ENCODE peak calls at places on chromosomes 4 and X, in nine cellular contexts. T is endothelial cell of umbilical vein, Y is heart left ventricle, P is HCT116, J is sigmoid colon, C is transverse colon, X is ovary, W is body of pancreas, F is Peyer's patch. D is an unnamed sample. For H3K9me3, the result is how much of the 10 kb centered on the place peaks cover.

GRCh38 chrX:40539214-40540142 is 41.3 kb upstream of the ATP6AP2 start:
- DNase-seq in T (no peak), Y (peak), P (no peak), J (peak), C (peak), X (no peak), W (peak), F (peak), D (peak)

GRCh38 chrX:134898450-134898849 is 92.3 kb upstream of the SMIM10 start:
- DNase-seq in T (peak), Y (no peak), P (no peak), J (no peak), C (no peak), X (no peak), W (no peak), F (no peak), D (no peak)

GRCh38 chrX:39714471-39714870 is 383.3 kb downstream of the BCOR start:
- DNase-seq in T (no peak), Y (no peak), P (no peak), J (no peak), C (no peak), X (no peak), W (no peak), F (no peak), D (no peak)

GRCh38 chrX:107561468-107562215 is 66.7 kb upstream of the PRPS1 start:
- DNase-seq in T (no peak), Y (no peak), P (no peak), J (no peak), C (no peak), X (no peak), W (no peak), F (no peak), D (no peak)

GRCh38 chr4:108846568-108846967 is 83.7 kb upstream of the ETNPPL start:
- DNase-seq in T (no peak), Y (no peak), P (no peak), J (no peak), C (no peak), X (no peak), W (no peak), F (no peak), D (no peak)

GRCh38 chr4:602559-602942 is 22.8 kb upstream of the PDE6B start:
- DNase-seq in T (no peak), Y (no peak), P (peak), J (no peak), C (peak), X (no peak), W (peak), F (peak), D (peak)

GRCh38 chrX:108090474-108091265 is 672 bp downstream of the PSMD10 start:
- DNase-seq in T (peak), Y (no peak), P (no peak), J (no peak), C (no peak), X (no peak), W (no peak), F (no peak), D (no peak)

GRCh38 chr4:10302096-10302495 is 155.1 kb downstream of the ZNF518B start:
- DNase-seq in T (no peak), Y (no peak), P (no peak), J (no peak), C (no peak), X (no peak), W (no peak), F (no peak), D (no peak)

GRCh38 chr4:133147922-133148689 is 988 bp upstream of the PCDH10 start:
- DNase-seq in T (peak), Y (peak), P (no peak), J (peak), C (no peak), X (no peak), W (no peak), F (no peak), D (no peak)

GRCh38 chr4:144968606-144969005 is 129.4 kb downstream of the ANAPC10 start:
- DNase-seq in T (no peak), Y (no peak), P (no peak), J (no peak), C (no peak), X (no peak), W (no peak), F (no peak), D (no peak)
- TF ChIP-seq POLR2A in T (no peak), Y (no peak), P (no peak), J (no peak), C (no peak), X (no peak), W (no peak), F (no peak), D (no peak)

GRCh38 chr4:15001825-15002658 is at the start of gene CPEB2:
- DNase-seq in T (peak), Y (peak), P (peak), J (peak), C (peak), X (peak), W (peak), F (peak), D (peak)

GRCh38 chr4:15002659-15003440 is 569 bp downstream of the CPEB2 start:
- DNase-seq in T (peak), Y (peak), P (no peak), J (peak), C (peak), X (peak), W (peak), F (peak), D (peak)

GRCh38 chr4:15003891-15004700 is 1.8 kb downstream of the CPEB2 start:
- DNase-seq in T (peak), Y (peak), P (no peak), J (peak), C (peak), X (peak), W (peak), F (peak), D (peak)

GRCh38 chr4:15003441-15003890 is 1.2 kb downstream of the CPEB2 start:
- DNase-seq in T (no peak), Y (peak), P (no peak), J (peak), C (peak), X (peak), W (peak), F (peak), D (peak)

GRCh38 chr4:15001248-15001824 is 945 bp upstream of the CPEB2 start:
- DNase-seq in T (peak), Y (peak), P (no peak), J (peak), C (peak), X (peak), W (peak), F (peak), D (peak)
- TF ChIP-seq CTCF in T (no peak), Y (no peak), P (no peak), J (no peak), C (no peak), X (no peak), W (no peak), F (no peak), D (no peak)

DNA sequence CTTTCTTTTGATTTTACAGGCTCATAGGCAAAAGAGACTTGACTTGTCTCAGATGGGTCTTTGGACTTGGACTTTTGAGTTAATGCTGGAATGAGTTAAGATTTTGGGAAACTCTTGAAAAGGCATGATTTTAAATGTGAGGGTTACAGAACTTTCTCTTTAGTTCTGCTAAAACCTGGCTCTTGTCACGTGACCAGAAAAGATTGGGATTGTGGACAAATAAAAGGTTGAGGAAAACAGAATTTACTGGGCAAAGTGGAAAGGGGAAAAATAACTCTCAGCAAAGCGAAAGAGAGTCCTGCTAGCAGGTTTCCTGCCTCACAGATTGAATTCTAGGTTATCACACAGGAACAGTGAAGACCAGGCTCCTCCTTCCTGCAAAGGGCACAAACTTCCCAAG is 114.0 kb downstream of the SPANXN4 start:
- DNase-seq in T (no peak), Y (no peak), P (no peak), J (no peak), C (no peak), X (no peak), W (no peak), F (no peak), D (no peak)
- H3K9me3 ChIP-seq in T (under half), Y (under half), P (under half), J (under half), C (under half), X (under half), W (under half), F (under half), D (under half)

DNA sequence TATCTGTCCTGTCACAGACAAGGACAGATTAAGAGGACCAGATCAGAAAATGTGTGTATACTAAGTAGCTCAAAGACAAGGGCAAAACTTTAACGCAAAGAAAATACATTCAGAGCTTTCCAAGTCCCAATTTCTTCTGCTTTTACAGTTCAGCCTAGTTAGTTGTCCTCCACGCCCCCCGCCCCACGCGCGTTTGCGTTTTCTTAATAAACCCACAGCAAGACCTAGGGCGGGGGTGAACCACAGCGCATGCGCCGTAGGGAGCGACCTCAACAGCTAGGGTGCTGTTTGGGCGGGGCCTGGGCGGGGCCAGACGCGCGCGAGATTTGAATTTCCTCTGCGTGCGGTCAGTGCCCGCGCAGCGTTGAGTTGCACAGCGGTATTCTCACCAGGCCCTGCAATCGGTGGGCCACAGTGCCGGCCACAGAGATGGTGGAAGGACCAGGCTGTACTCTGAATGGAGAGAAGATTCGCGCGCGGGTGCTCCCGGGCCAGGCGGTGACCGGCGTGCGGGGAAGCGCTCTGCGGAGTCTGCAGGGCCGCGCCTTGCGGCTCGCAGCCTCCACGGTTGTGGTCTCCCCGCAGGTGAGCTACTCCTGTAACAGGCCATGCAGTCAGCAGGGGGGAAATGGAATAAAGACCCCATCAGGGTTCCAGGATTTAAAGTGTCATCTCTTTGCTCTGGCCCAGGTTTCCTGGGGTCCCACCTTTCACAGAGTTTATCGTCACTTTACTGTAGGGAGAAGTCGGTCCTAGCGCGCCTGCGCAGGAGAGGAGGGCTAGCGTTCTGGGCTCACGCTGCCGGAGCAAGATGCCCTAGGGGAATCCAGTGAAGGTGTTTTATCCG is at the start of gene NEIL3:
- DNase-seq in T (peak), Y (peak), P (peak), J (peak), C (peak), X (peak), W (peak), F (peak), D (peak)
- TF ChIP-seq POLR2A in T (peak), Y (no peak), P (peak), J (no peak), C (no peak), X (no peak), W (no peak), F (no peak), D (no peak)

GRCh38 chr4:47662975-47663374 is 174.9 kb downstream of the CORIN start:
- DNase-seq in T (no peak), Y (no peak), P (peak), J (no peak), C (no peak), X (no peak), W (no peak), F (no peak), D (no peak)
- TF ChIP-seq CTCF in T (peak), Y (no peak), P (peak), J (no peak), C (peak), X (no peak), W (no peak), F (no peak), D (no peak)

D was measured in adrenal gland.